ENCODE peak calls at places on chromosomes 5 and 9, in six cellular contexts. A is HCT116, Q is breast epithelium, V is GM23338, D is H1, Y is spleen. F is an unnamed sample.

GRCh38 chr9:84949258-84949657 is 279.7 kb downstream of the NTRK2 start:
- DNase-seq in A (no peak), Q (no peak), V (no peak), D (no peak), Y (no peak), F (no peak)

GRCh38 chr9:4197548-4197947 is 102.3 kb downstream of the GLIS3 start:
- DNase-seq in A (no peak), Q (no peak), V (peak; percentile 65), D (peak; percentile 49), Y (no peak), F (no peak)

GRCh38 chr9:91896096-91896495 is 53.9 kb downstream of the ROR2 start:
- DNase-seq in A (no peak), Q (no peak), V (no peak), D (no peak), Y (no peak), F (no peak)

GRCh38 chr5:1759378-1759970 is 40.2 kb downstream of the MRPL36 start:
- DNase-seq in A (no peak), Q (peak; percentile 30), V (no peak), D (peak; percentile 35), Y (peak; percentile 54), F (no peak)

GRCh38 chr9:22643541-22643940 is 196.9 kb downstream of the DMRTA1 start:
- DNase-seq in A (no peak), Q (no peak), V (no peak), D (no peak), Y (no peak), F (no peak)

GRCh38 chr9:121650220-121651013 is 1.0 kb upstream of the DAB2IP start:
- DNase-seq in A (no peak), Q (no peak), V (peak; percentile 93), D (peak; percentile 93), Y (peak; percentile 73), F (peak; percentile 84)

GRCh38 chr5:35815089-35815936 is 41.4 kb upstream of the IL7R start:
- DNase-seq in A (peak; percentile 2), Q (no peak), V (peak; percentile 81), D (no peak), Y (no peak), F (no peak)

GRCh38 chr5:104987074-104987473 is 1424.5 kb upstream of the NUDT12 start:
- DNase-seq in A (no peak), Q (no peak), V (no peak), D (no peak), Y (no peak), F (no peak)

GRCh38 chr5:111984044-111984443 is 227.1 kb upstream of the NREP start:
- DNase-seq in A (no peak), Q (no peak), V (no peak), D (no peak), Y (no peak), F (no peak)

GRCh38 chr9:109182940-109183798 is 16.1 kb upstream of the FRRS1L start:
- DNase-seq in A (peak; percentile 47), Q (no peak), V (peak; percentile 73), D (peak; percentile 58), Y (no peak), F (peak; percentile 30)

GRCh38 chr5:153965102-153965645 is 73.5 kb downstream of the FAM114A2 start:
- DNase-seq in A (peak; percentile 32), Q (no peak), V (peak; percentile 84), D (no peak), Y (no peak), F (peak; percentile 16)

GRCh38 chr5:115532517-115532916 is 12.1 kb downstream of the FEM1C start:
- DNase-seq in A (no peak), Q (no peak), V (no peak), D (no peak), Y (no peak), F (no peak)

GRCh38 chr9:120983259-120983837 is 56.8 kb upstream of the TRAF1 start:
- DNase-seq in A (no peak), Q (no peak), V (no peak), D (no peak), Y (no peak), F (no peak)

GRCh38 chr9:100652850-100653249 is 75.0 kb downstream of the CAVIN4 start:
- DNase-seq in A (no peak), Q (no peak), V (no peak), D (no peak), Y (no peak), F (no peak)

GRCh38 chr5:98573834-98574233 is 199.6 kb upstream of the RGMB start:
- DNase-seq in A (no peak), Q (no peak), V (no peak), D (no peak), Y (no peak), F (no peak)

GRCh38 chr5:178537467-178538381 is 52.5 kb downstream of the COL23A1 start:
- DNase-seq in A (no peak), Q (no peak), V (no peak), D (no peak), Y (no peak), F (no peak)

GRCh38 chr9:26341545-26341944 is 551.1 kb downstream of the CAAP1 start:
- DNase-seq in A (no peak), Q (no peak), V (no peak), D (no peak), Y (no peak), F (no peak)

GRCh38 chr9:36781532-36781931 is 208.8 kb downstream of the MELK start:
- DNase-seq in A (peak; percentile 13), Q (no peak), V (no peak), D (no peak), Y (no peak), F (no peak)

GRCh38 chr9:33081128-33081851 is 4.8 kb upstream of the SMU1 start:
- DNase-seq in A (peak; percentile 79), Q (no peak), V (peak; percentile 93), D (no peak), Y (peak; percentile 74), F (peak; percentile 54)

GRCh38 chr5:53482717-53483638 is 2.5 kb downstream of the FST start:
- DNase-seq in A (no peak), Q (no peak), V (peak; percentile 80), D (peak; percentile 85), Y (peak; percentile 79), F (peak; percentile 24)

GRCh38 chr5:395921-396714 is 46.9 kb upstream of the EXOC3 start:
- DNase-seq in A (no peak), Q (no peak), V (no peak), D (no peak), Y (peak; percentile 67), F (no peak)

GRCh38 chr9:101677864-101678263 is 60.6 kb downstream of the GRIN3A start:
- DNase-seq in A (no peak), Q (no peak), V (no peak), D (no peak), Y (no peak), F (no peak)

GRCh38 chr9:74951725-74952151 is 974 bp downstream of the C9orf40 start:
- DNase-seq in A (no peak), Q (peak; percentile 57), V (peak; percentile 59), D (peak; percentile 68), Y (peak; percentile 92), F (peak; percentile 55)

GRCh38 chr5:168428552-168428951 is 57.7 kb upstream of the RARS1 start:
- DNase-seq in A (no peak), Q (no peak), V (no peak), D (no peak), Y (no peak), F (no peak)

GRCh38 chr5:168430303-168430702 is 56.0 kb upstream of the RARS1 start:
- DNase-seq in A (no peak), Q (no peak), V (no peak), D (no peak), Y (no peak), F (peak; percentile 43)

GRCh38 chr5:168433982-168434381 is 52.3 kb upstream of the RARS1 start:
- DNase-seq in A (no peak), Q (no peak), V (peak; percentile 19), D (no peak), Y (no peak), F (no peak)

GRCh38 chr5:168434746-168435321 is 51.4 kb upstream of the RARS1 start:
- DNase-seq in A (no peak), Q (no peak), V (no peak), D (no peak), Y (no peak), F (no peak)

GRCh38 chr5:168432903-168433302 is 53.4 kb upstream of the RARS1 start:
- DNase-seq in A (no peak), Q (no peak), V (no peak), D (no peak), Y (no peak), F (no peak)
- TF ChIP-seq POLR2AphosphoS5 in A (no peak), Q (no peak), V (no peak), D (no peak), Y (no peak), F (no peak)

DNA sequence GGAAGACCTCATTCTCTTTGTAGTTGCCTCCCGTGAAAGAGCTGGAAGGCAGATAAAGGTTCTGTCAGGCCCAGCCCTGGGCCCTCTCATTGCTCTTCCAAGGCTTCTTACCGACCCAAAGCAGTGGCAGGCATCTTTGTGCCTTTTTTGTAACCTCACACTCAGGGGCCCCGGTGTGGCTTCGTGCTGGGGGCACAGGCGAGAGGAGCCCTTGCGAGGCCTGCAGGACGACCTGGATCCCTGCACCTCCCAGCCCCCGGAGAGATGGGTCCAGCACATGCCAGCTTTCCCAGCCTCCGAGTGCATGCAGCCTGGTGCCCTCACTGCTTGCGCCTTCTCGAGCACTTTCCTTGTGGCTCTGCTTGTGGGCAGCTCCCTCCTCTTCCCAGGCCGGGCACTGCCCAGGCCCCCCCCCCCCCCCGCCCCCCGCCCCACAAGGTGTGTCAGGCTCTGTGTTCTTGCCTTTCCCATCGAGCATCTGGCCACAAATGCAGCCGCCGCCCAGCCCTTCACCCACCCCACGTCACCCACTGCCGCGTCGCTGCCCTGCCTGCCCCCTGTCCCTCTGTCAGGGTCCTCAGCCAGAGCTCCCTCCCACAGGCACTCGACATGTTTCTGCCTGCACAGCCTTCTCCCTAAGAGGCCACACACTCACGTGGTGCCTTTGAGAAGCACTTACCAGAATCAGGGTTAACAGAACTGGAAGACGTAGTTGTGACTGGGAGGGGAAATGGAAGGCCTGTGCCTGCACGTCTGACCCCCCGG is 63.7 kb upstream of the CACNA1B start:
- DNase-seq in A (no peak), Q (peak; percentile 43), V (no peak), D (no peak), Y (peak; percentile 47), F (no peak)
- H3K36me3 ChIP-seq in A (peaks cover 32% of the 10 kb centered on the region), Q (peaks cover 12% of the 10 kb centered on the region), V (peaks cover 17% of the 10 kb centered on the region), D (peaks cover 52% of the 10 kb centered on the region), Y (peaks cover 6% of the 10 kb centered on the region), F (no peaks in the 10 kb centered on the region)

DNA sequence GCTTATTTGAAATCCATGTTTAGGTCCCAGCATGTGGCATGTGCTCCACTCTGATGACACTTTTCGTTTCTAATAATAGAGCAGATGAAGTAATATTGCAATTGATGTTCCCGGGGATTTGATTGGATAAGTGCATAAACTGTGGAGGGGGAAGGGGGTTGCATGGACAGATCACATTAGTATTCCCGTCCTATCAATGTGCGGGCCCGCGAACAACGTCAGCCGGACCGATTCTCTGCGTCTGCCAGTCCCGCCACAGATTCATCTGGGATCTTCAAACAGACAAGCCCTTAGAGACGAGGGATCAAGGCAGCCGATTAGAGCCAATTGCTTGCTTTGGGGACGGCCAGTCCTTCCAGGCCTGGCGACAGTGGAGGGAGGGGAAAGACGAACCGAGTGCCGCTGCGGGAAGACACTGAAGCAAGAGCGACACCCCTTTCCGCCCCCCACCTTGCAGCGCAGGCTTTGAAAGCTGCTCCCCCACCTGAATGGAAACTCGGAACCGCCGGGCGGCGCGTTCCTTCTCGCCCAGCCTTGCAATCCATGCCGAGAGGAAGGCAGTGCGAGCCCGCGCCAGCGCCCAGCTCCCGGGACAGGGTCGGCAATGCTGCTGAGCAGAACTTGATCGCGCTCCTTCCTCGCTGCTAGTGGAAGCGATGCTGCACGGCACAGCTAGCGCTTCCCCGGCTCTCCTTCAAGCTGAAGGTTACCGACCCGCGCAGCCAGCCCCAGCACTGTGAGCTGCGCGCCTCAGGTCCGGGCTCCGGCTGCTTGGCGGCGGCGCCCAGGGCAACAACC is at the start of gene RGS7BP:
- DNase-seq in A (no peak), Q (no peak), V (peak; percentile 81), D (peak; percentile 78), Y (peak; percentile 77), F (no peak)
- TF ChIP-seq CTCF in A (no peak), Q (no peak), V (no peak), D (peak; percentile 17), Y (no peak), F (no peak)

GRCh38 chr5:17180957-17181723 is 36.3 kb upstream of the BASP1 start:
- DNase-seq in A (no peak), Q (no peak), V (no peak), D (no peak), Y (no peak), F (no peak)
- TF ChIP-seq POLR2AphosphoS5 in A (no peak), Q (no peak), V (no peak), D (no peak), Y (no peak), F (no peak)